ENCODE peak calls at places on chromosomes 11 and 22, in six cellular contexts. C is fibroblast of lung; B is cardiac muscle cell; V is GM23338; D is CD8-positive, alpha-beta memory T cell; G is PC-3. I is an unnamed sample.

GRCh38 chr11:27720277-27720830 is 20.1 kb upstream of the BDNF start:
- DNase-seq in G (peak; percentile 28), C (peak; percentile 65), B (peak; percentile 78), D (no peak), V (peak; percentile 96), I (no peak)

GRCh38 chr11:71130106-71130505 is 122.3 kb downstream of the SHANK2 start:
- DNase-seq in D (no peak), C (no peak), B (no peak), V (no peak), G (no peak), I (no peak)

GRCh38 chr11:44634401-44635281 is 69.2 kb downstream of the CD82 start:
- DNase-seq in B (peak; percentile 84), G (peak; percentile 39), C (peak; percentile 86), V (peak; percentile 84), D (no peak), I (no peak)

GRCh38 chr11:132535830-132536229 is 996.5 kb downstream of the OPCML start:
- DNase-seq in C (no peak), G (no peak), V (no peak), D (no peak), B (no peak), I (no peak)

GRCh38 chr22:46793497-46793896 is 31.0 kb downstream of the TBC1D22A start:
- DNase-seq in V (no peak), G (no peak), D (no peak), B (no peak), C (no peak), I (no peak)

GRCh38 chr11:765025-765801 is 12.1 kb downstream of the GATD1 start:
- DNase-seq in D (peak; percentile 54), V (peak; percentile 88), B (peak; percentile 55), G (peak; percentile 61), C (peak; percentile 50), I (peak; percentile 54)

GRCh38 chr22:27435839-27436581 is 365.5 kb downstream of the MN1 start:
- DNase-seq in D (no peak), C (peak; percentile 42), V (peak; percentile 38), G (no peak), B (peak; percentile 86), I (no peak)

GRCh38 chr11:8867856-8868705 is 42.9 kb upstream of the AKIP1 start:
- DNase-seq in G (no peak), C (peak; percentile 67), V (no peak), D (no peak), B (peak; percentile 71), I (no peak)

GRCh38 chr11:61335355-61335710 is 2.3 kb downstream of the TKFC start:
- DNase-seq in D (no peak), V (no peak), B (peak; percentile 47), G (no peak), C (no peak), I (peak; percentile 43)

GRCh38 chr11:43360361-43361032 is 1.8 kb downstream of the TTC17 start:
- DNase-seq in B (peak; percentile 42), C (peak; percentile 54), D (no peak), G (no peak), V (no peak), I (no peak)
- H3K27ac ChIP-seq in B (peak overlapping the region; percentile 96), C (no peak overlapping the region), D (no peak overlapping the region), G (no peak overlapping the region), V (no peak overlapping the region), I (no peak overlapping the region)

GRCh38 chr22:42630901-42631602 is 9.3 kb downstream of the ATP5MGL start:
- DNase-seq in D (no peak), V (no peak), G (no peak), B (no peak), C (no peak), I (no peak)
- H3K27ac ChIP-seq in D (no peak overlapping the region), V (no peak overlapping the region), G (no peak overlapping the region), B (no peak overlapping the region), C (no peak overlapping the region), I (no peak overlapping the region)

GRCh38 chr11:46827995-46828394 is 18.1 kb downstream of the CKAP5 start:
- DNase-seq in C (peak; percentile 56), B (peak; percentile 30), V (no peak), G (no peak), D (no peak), I (no peak)

DNA sequence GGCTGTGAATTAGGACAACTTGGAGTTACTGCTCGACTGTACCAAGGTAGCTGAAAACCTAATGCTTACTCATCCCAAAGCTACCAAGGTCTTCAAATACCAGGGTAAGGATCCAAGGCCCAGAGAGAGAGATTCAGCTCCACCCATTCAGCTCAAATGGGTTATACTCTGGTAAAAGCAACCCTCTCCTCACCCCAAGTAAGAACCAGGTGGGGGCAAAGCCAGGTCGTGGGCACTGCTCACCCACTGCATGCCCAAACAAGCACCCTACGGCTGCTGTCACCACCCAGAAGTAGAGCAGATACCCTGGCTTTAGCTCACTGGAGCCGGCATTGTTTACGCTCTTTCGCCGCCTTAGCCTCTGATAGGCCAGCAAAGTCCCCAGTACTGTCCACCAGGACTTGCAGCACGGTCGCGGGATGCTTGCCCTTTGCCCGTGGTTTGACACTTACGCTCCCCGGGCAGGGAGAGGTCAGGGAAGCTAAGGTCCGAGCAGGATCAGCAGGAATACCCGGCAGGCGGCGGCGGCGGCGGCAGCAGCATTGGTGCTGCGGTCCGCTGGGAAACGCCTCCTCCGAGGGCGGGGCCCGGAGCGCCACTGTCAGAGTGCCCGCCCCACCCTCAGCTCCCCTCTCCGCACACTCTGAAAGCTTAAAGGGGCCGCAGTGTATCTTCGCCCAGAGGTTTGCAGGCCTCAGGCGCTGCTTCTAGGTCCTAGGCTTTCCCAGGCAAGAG is 19.6 kb downstream of the CKAP5 start:
- DNase-seq in V (peak; percentile 94), D (peak; percentile 60), C (peak; percentile 75), G (peak; percentile 65), B (peak; percentile 85), I (peak; percentile 82)
- H3K27ac ChIP-seq in V (no peak overlapping the region), D (no peak overlapping the region), C (peak overlapping the region; percentile 71), G (no peak overlapping the region), B (peak overlapping the region; percentile 74), I (peak overlapping the region; percentile 58)

GRCh38 chr11:48538991-48539390 is 50.4 kb downstream of the OR4A47 start:
- DNase-seq in B (no peak), G (no peak), V (no peak), D (no peak), C (no peak), I (no peak)
- H3K27ac ChIP-seq in B (no peak overlapping the region), G (no peak overlapping the region), V (no peak overlapping the region), D (no peak overlapping the region), C (no peak overlapping the region), I (no peak overlapping the region)

GRCh38 chr11:34604216-34604615 is 16.7 kb upstream of the EHF start:
- DNase-seq in D (no peak), B (no peak), G (peak; percentile 26), C (no peak), V (no peak), I (no peak)

GRCh38 chr11:34602245-34602644 is 18.6 kb upstream of the EHF start:
- DNase-seq in V (no peak), D (no peak), C (no peak), B (no peak), G (no peak), I (peak; percentile 80)

GRCh38 chr11:34601609-34602008 is 19.3 kb upstream of the EHF start:
- DNase-seq in D (no peak), G (no peak), V (no peak), B (no peak), C (peak; percentile 20), I (peak; percentile 72)

GRCh38 chr11:34604909-34605308 is 16.0 kb upstream of the EHF start:
- DNase-seq in D (no peak), G (no peak), C (no peak), V (no peak), B (no peak), I (peak; percentile 76)

GRCh38 chr11:34603129-34604001 is 17.5 kb upstream of the EHF start:
- DNase-seq in C (no peak), G (no peak), B (peak; percentile 9), D (no peak), V (no peak), I (peak; percentile 98)
- H3K27ac ChIP-seq in C (no peak overlapping the region), G (no peak overlapping the region), B (no peak overlapping the region), D (peak overlapping the region; percentile 45), V (no peak overlapping the region), I (peak overlapping the region; percentile 97)

GRCh38 chr11:35555238-35555887 is 29.9 kb upstream of the PAMR1 start:
- DNase-seq in C (peak; percentile 76), D (no peak), V (no peak), B (no peak), G (no peak), I (no peak)
- H3K27ac ChIP-seq in C (peak overlapping the region; percentile 64), D (no peak overlapping the region), V (no peak overlapping the region), B (no peak overlapping the region), G (no peak overlapping the region), I (no peak overlapping the region)

GRCh38 chr11:114134870-114135269 is 75.4 kb downstream of the ZBTB16 start:
- DNase-seq in V (no peak), C (peak; percentile 91), D (no peak), B (peak; percentile 96), G (peak; percentile 57), I (no peak)

GRCh38 chr11:114132427-114132826 is 72.9 kb downstream of the ZBTB16 start:
- DNase-seq in D (no peak), V (no peak), G (no peak), B (peak; percentile 49), C (no peak), I (no peak)

GRCh38 chr11:114132944-114133394 is 73.5 kb downstream of the ZBTB16 start:
- DNase-seq in G (peak; percentile 88), B (peak; percentile 69), D (no peak), C (peak; percentile 61), V (no peak), I (no peak)

GRCh38 chr11:114135737-114136151 is 76.2 kb downstream of the ZBTB16 start:
- DNase-seq in V (peak; percentile 64), B (peak; percentile 80), G (no peak), D (no peak), C (peak; percentile 41), I (no peak)

GRCh38 chr11:114133548-114134329 is 74.2 kb downstream of the ZBTB16 start:
- DNase-seq in V (no peak), C (peak; percentile 39), B (no peak), G (no peak), D (no peak), I (no peak)
- H3K27ac ChIP-seq in V (no peak overlapping the region), C (no peak overlapping the region), B (no peak overlapping the region), G (no peak overlapping the region), D (no peak overlapping the region), I (no peak overlapping the region)

GRCh38 chr11:120089036-120090001 is 48.6 kb downstream of the TRIM29 start:
- DNase-seq in B (no peak), V (no peak), D (no peak), G (no peak), C (no peak), I (no peak)
- H3K27ac ChIP-seq in B (no peak overlapping the region), V (no peak overlapping the region), D (no peak overlapping the region), G (no peak overlapping the region), C (no peak overlapping the region), I (no peak overlapping the region)